ENCODE peak calls at places on chromosomes 7 and 10, in four cellular contexts. I, M, O and Y are unnamed samples.

GRCh38 chr7:81127991-81128390 is 209.1 kb upstream of the SEMA3C start:
- DNase-seq in I (no peak), M (no peak), O (no peak), Y (no peak)

GRCh38 chr7:139034855-139035587 is 821 bp downstream of the ZC3HAV1L start:
- DNase-seq in I (no peak), M (no peak), O (no peak), Y (no peak)

GRCh38 chr7:100825760-100826545 is 1.4 kb downstream of the EPHB4 start:
- DNase-seq in I (no peak), M (peak; percentile 86), O (peak; percentile 57), Y (no peak)

GRCh38 chr7:139682136-139683013 is 95.4 kb downstream of the HIPK2 start:
- DNase-seq in I (no peak), M (no peak), O (peak; percentile 61), Y (no peak)

GRCh38 chr7:116863168-116863670 is 832 bp downstream of the CAPZA2 start:
- DNase-seq in I (no peak), M (peak; percentile 54), O (peak; percentile 19), Y (peak; percentile 41)

GRCh38 chr7:26190417-26190869 is 10.1 kb downstream of the HNRNPA2B1 start:
- DNase-seq in I (no peak), M (no peak), O (no peak), Y (no peak)

GRCh38 chr10:104337527-104337984 is 709 bp downstream of the ITPRIP start:
- DNase-seq in I (no peak), M (peak; percentile 52), O (no peak), Y (peak; percentile 63)

GRCh38 chr10:23693895-23694294 is 255.0 kb downstream of the OTUD1 start:
- DNase-seq in I (no peak), M (no peak), O (no peak), Y (no peak)

GRCh38 chr10:80104066-80104926 is 25.8 kb downstream of the TMEM254 start:
- DNase-seq in I (no peak), M (no peak), O (peak; percentile 16), Y (no peak)

GRCh38 chr10:100518761-100519241 is 860 bp downstream of the SEC31B start:
- DNase-seq in I (no peak), M (peak; percentile 63), O (peak; percentile 65), Y (peak; percentile 71)

GRCh38 chr10:79927111-79927828 is 21.6 kb downstream of the SFTPD start:
- DNase-seq in I (no peak), M (no peak), O (peak; percentile 74), Y (peak; percentile 1)

GRCh38 chr7:151992375-151992774 is 33.1 kb upstream of the GALNT11 start:
- DNase-seq in I (no peak), M (peak; percentile 71), O (peak; percentile 6), Y (peak; percentile 89)

GRCh38 chr7:9691286-9691685 is 1257.9 kb downstream of the NXPH1 start:
- DNase-seq in I (no peak), M (no peak), O (no peak), Y (no peak)

GRCh38 chr10:43970018-43970698 is 321.5 kb upstream of the ZNF32 start:
- DNase-seq in I (no peak), M (no peak), O (no peak), Y (no peak)

GRCh38 chr10:30816144-30816811 is 186.7 kb upstream of the LYZL2 start:
- DNase-seq in I (no peak), M (peak; percentile 16), O (no peak), Y (no peak)
- TF ChIP-seq FOXK2 in I (no peak), M (no peak), O (no peak), Y (no peak)

GRCh38 chr10:89522463-89522862 is 12.9 kb downstream of the SLC16A12 start:
- DNase-seq in I (no peak), M (no peak), O (no peak), Y (no peak)
- TF ChIP-seq FOXK2 in I (no peak), M (no peak), O (no peak), Y (no peak)

GRCh38 chr7:34425631-34426384 is 232.2 kb upstream of the NPSR1 start:
- DNase-seq in I (no peak), M (no peak), O (peak; percentile 75), Y (no peak)

GRCh38 chr7:34425194-34425593 is 232.8 kb upstream of the NPSR1 start:
- DNase-seq in I (no peak), M (no peak), O (peak; percentile 39), Y (no peak)

GRCh38 chr7:34430456-34430855 is 227.6 kb upstream of the NPSR1 start:
- DNase-seq in I (no peak), M (peak; percentile 1), O (peak; percentile 41), Y (peak; percentile 10)
- TF ChIP-seq FOXK2 in I (no peak), M (no peak), O (no peak), Y (no peak)

GRCh38 chr7:44711528-44711927 is 37.1 kb upstream of the ZMIZ2 start:
- DNase-seq in I (no peak), M (no peak), O (no peak), Y (peak; percentile 6)
- TF ChIP-seq FOXK2 in I (no peak), M (no peak), O (no peak), Y (no peak)